ENCODE peak calls at places on chromosomes 6 and 20, in eight cellular contexts. N, M, G, K, Y, S, Z and Q are unnamed samples.

GRCh38 chr6:160036790-160037206 is 67.9 kb downstream of the IGF2R start:
- DNase-seq in N (no peak), M (no peak), G (peak), K (peak), Y (no peak), S (peak), Z (peak), Q (no peak)

GRCh38 chr20:5703542-5704215 is 46.5 kb upstream of the SHLD1 start:
- DNase-seq in N (no peak), M (no peak), G (no peak), K (no peak), Y (no peak), S (no peak), Z (no peak), Q (no peak)

GRCh38 chr6:15502451-15503345 is 160.1 kb downstream of the DTNBP1 start:
- DNase-seq in N (no peak), M (no peak), G (no peak), K (no peak), Y (peak), S (no peak), Z (no peak), Q (no peak)

GRCh38 chr6:150204705-150205472 is 62.0 kb downstream of the PPP1R14C start:
- DNase-seq in N (no peak), M (no peak), G (no peak), K (no peak), Y (no peak), S (no peak), Z (no peak), Q (no peak)

GRCh38 chr20:48758206-48758820 is 69.5 kb downstream of the PREX1 start:
- DNase-seq in N (no peak), M (no peak), G (no peak), K (no peak), Y (no peak), S (no peak), Z (no peak), Q (no peak)

GRCh38 chr6:28922004-28922840 is 1.6 kb downstream of the TRIM27 start:
- DNase-seq in N (no peak), M (no peak), G (peak), K (peak), Y (no peak), S (peak), Z (peak), Q (no peak)

GRCh38 chr20:47768016-47768953 is 17.0 kb downstream of the SULF2 start:
- DNase-seq in N (no peak), M (no peak), G (no peak), K (no peak), Y (no peak), S (no peak), Z (no peak), Q (no peak)

GRCh38 chr6:136289579-136290405 is at the start of gene BCLAF1:
- DNase-seq in N (peak), M (peak), G (peak), K (peak), Y (peak), S (peak), Z (peak), Q (peak)

GRCh38 chr6:44642870-44643522 is 255.5 kb downstream of the CDC5L start:
- DNase-seq in N (no peak), M (no peak), G (peak), K (peak), Y (no peak), S (peak), Z (peak), Q (no peak)

GRCh38 chr6:56527934-56528333 is 114.8 kb downstream of the DST start:
- DNase-seq in N (no peak), M (no peak), G (peak), K (no peak), Y (no peak), S (no peak), Z (no peak), Q (no peak)

GRCh38 chr6:13696226-13696625 is 15.4 kb downstream of the RANBP9 start:
- DNase-seq in N (no peak), M (no peak), G (peak), K (peak), Y (no peak), S (no peak), Z (peak), Q (no peak)

DNA sequence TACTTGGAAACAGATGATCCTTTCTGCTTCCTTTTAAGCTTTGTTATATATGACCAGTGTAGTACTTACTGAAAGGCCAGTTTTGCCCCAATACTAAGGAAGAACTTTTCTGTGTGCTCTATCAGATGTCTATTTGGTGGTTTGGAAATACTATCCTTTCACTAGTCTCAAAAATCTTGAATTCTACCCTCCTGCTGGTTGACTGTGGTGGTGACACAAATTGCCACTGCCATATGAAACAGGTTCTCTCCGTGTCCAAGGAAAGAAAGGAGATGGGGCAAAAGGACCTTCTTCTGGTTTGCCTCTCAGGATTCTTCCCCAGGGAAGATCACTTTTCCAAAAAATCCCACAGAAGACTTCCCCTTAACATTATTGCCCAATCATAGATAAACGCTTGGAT is 6.2 kb downstream of the GJE1 start:
- DNase-seq in N (no peak), M (no peak), G (no peak), K (no peak), Y (no peak), S (no peak), Z (no peak), Q (no peak)
- TF ChIP-seq CTCF in N (no peak), M (no peak), G (no peak), K (no peak), Y (no peak), S (no peak), Z (peak), Q (no peak)

GRCh38 chr6:151805286-151805840 is 2.1 kb upstream of the ESR1 start:
- DNase-seq in N (no peak), M (peak), G (no peak), K (no peak), Y (no peak), S (no peak), Z (no peak), Q (no peak)
- TF ChIP-seq CTCF in N (no peak), M (no peak), G (no peak), K (no peak), Y (no peak), S (no peak), Z (no peak), Q (no peak)

GRCh38 chr6:169820358-169820757 is 68.9 kb downstream of the ERMARD start:
- DNase-seq in N (no peak), M (no peak), G (no peak), K (no peak), Y (no peak), S (no peak), Z (no peak), Q (no peak)
- TF ChIP-seq CTCF in N (no peak), M (no peak), G (no peak), K (no peak), Y (no peak), S (no peak), Z (no peak), Q (no peak)

DNA sequence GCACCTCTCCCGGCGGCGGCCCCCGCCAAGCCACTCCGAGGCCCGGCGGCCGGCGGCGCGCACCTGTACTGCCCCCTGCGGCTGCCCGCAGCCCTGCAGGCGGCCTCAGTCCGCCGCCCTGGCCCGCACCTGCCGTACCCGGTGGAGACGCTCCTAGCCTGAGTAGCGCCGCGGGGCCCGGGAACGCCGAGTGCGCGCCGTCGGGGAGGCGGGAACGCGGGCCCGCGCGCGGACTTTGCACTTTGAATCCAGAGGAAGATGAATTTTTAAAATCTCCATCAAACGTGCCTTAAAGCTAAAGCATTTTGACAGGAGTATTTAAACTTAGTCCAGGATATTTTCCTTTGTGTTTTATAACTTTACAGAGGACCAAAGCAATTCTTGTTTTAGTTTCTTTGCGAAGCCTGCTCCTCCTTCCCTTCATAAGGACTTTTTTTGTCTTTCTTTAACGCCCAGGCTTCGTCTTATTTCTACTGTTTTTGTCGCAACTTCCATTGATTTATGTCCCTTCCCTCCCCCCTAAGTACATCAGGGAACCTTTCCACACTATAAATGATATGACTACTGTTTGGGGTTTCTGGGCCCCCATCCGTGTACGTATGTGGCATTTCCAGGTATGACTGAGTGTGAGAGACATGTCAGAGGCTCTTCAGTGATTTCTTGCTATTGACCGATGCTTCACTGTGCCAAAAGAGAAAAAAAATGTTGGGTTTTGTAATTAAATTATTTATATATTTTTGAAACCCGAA is 2.0 kb downstream of the FOXQ1 start:
- DNase-seq in N (no peak), M (peak), G (no peak), K (peak), Y (peak), S (no peak), Z (no peak), Q (peak)
- TF ChIP-seq CTCF in N (no peak), M (peak), G (no peak), K (peak), Y (peak), S (peak), Z (peak), Q (peak)

GRCh38 chr6:39301606-39302005 is 12.6 kb downstream of the KCNK17 start:
- DNase-seq in N (peak), M (peak), G (no peak), K (peak), Y (peak), S (no peak), Z (no peak), Q (no peak)
- TF ChIP-seq CTCF in N (peak), M (peak), G (peak), K (peak), Y (peak), S (peak), Z (peak), Q (no peak)

GRCh38 chr6:35496851-35497570 is at the start of gene TEAD3:
- DNase-seq in N (peak), M (peak), G (peak), K (peak), Y (peak), S (peak), Z (peak), Q (peak)
- TF ChIP-seq CTCF in N (peak), M (no peak), G (no peak), K (peak), Y (peak), S (no peak), Z (no peak), Q (no peak)

DNA sequence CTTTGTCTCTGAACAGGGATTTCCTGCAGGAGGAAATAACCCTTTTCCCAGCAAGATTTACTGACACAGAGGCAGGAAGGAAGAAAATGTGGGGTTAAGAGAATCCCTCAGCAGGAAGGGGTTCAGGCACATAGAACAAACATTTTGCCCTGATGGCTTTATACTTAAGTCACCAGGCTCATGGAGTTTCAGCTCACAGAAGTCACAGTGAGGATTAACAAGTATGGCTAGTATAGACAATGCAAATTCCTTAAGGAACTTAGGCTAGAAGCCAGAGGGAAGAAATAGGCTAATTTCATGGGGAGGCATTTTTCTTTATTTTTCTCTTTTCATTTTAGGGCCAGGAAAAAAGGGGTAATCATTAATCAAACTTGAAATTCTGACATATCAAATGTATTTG is 50.2 kb downstream of the MCHR2 start:
- DNase-seq in N (peak), M (no peak), G (no peak), K (no peak), Y (no peak), S (no peak), Z (no peak), Q (no peak)
- TF ChIP-seq CTCF in N (no peak), M (no peak), G (no peak), K (no peak), Y (no peak), S (no peak), Z (no peak), Q (no peak)